ENCODE peak calls at places on chromosome 4, in five cellular contexts. S is H9, O is AG04450, A is psoas muscle, H is neural progenitor cell. P is an unnamed sample.

GRCh38 chr4:72505314-72505744 is 63.7 kb downstream of the ADAMTS3 start:
- DNase-seq in S (peak; percentile 66), O (peak; percentile 26), A (no peak), H (peak; percentile 66), P (peak; percentile 9)

GRCh38 chr4:99677161-99677560 is 19.5 kb upstream of the C4orf54 start:
- DNase-seq in S (no peak), O (no peak), A (no peak), H (no peak), P (no peak)

GRCh38 chr4:72314869-72315268 is 254.2 kb downstream of the ADAMTS3 start:
- DNase-seq in S (no peak), O (peak; percentile 33), A (no peak), H (no peak), P (no peak)

GRCh38 chr4:8257854-8258253 is 11.7 kb upstream of the HTRA3 start:
- DNase-seq in S (no peak), O (no peak), A (no peak), H (no peak), P (no peak)

GRCh38 chr4:112938461-112939058 is 110.9 kb upstream of the ANK2 start:
- DNase-seq in S (no peak), O (peak; percentile 1), A (no peak), H (peak; percentile 64), P (no peak)

GRCh38 chr4:684611-685010 is 4.3 kb downstream of the SLC49A3 start:
- DNase-seq in S (peak; percentile 33), O (no peak), A (no peak), H (no peak), P (no peak)

GRCh38 chr4:72112514-72113156 is 80.8 kb downstream of the NPFFR2 start:
- DNase-seq in S (no peak), O (peak; percentile 18), A (no peak), H (no peak), P (peak; percentile 96)

GRCh38 chr4:87204559-87204958 is 15.9 kb downstream of the KLHL8 start:
- DNase-seq in S (no peak), O (no peak), A (no peak), H (no peak), P (no peak)

GRCh38 chr4:183635737-183636136 is 23.2 kb downstream of the RWDD4 start:
- DNase-seq in S (no peak), O (no peak), A (no peak), H (no peak), P (no peak)

GRCh38 chr4:56768301-56768700 is 53.2 kb downstream of the SPINK2 start:
- DNase-seq in S (no peak), O (no peak), A (no peak), H (no peak), P (no peak)

GRCh38 chr4:98092833-98093439 is 50.3 kb downstream of the STPG2 start:
- DNase-seq in S (no peak), O (no peak), A (no peak), H (peak; percentile 35), P (no peak)

GRCh38 chr4:113365377-113365776 is 315.9 kb downstream of the ANK2 start:
- DNase-seq in S (no peak), O (no peak), A (no peak), H (no peak), P (no peak)

GRCh38 chr4:119580293-119580692 is 48.3 kb downstream of the PDE5A start:
- DNase-seq in S (no peak), O (no peak), A (no peak), H (no peak), P (no peak)

GRCh38 chr4:144338834-144339233 is 198.3 kb upstream of the GYPA start:
- DNase-seq in S (no peak), O (no peak), A (no peak), H (no peak), P (no peak)

GRCh38 chr4:11039494-11040142 is 355.1 kb upstream of the CLNK start:
- DNase-seq in S (no peak), O (no peak), A (no peak), H (no peak), P (no peak)

GRCh38 chr4:87270144-87270543 is 49.7 kb upstream of the KLHL8 start:
- DNase-seq in S (peak; percentile 28), O (peak; percentile 1), A (no peak), H (peak; percentile 59), P (no peak)

GRCh38 chr4:55079451-55080173 is 45.8 kb downstream of the KDR start:
- DNase-seq in S (no peak), O (no peak), A (no peak), H (no peak), P (no peak)

GRCh38 chr4:91282217-91282616 is 1021.5 kb upstream of the GRID2 start:
- DNase-seq in S (no peak), O (no peak), A (no peak), H (no peak), P (no peak)

GRCh38 chr4:66852843-66853242 is 692.5 kb downstream of the CENPC start:
- DNase-seq in S (no peak), O (no peak), A (no peak), H (no peak), P (no peak)

GRCh38 chr4:73257995-73258667 is 467 bp downstream of the ANKRD17 start:
- DNase-seq in S (peak; percentile 46), O (no peak), A (no peak), H (no peak), P (no peak)

GRCh38 chr4:33306131-33306530 is 2586.0 kb downstream of the PCDH7 start:
- DNase-seq in S (no peak), O (no peak), A (no peak), H (no peak), P (no peak)

GRCh38 chr4:8345946-8346814 is 76.6 kb downstream of the HTRA3 start:
- DNase-seq in S (peak; percentile 27), O (no peak), A (no peak), H (no peak), P (no peak)

GRCh38 chr4:184263461-184263860 is 45.8 kb upstream of the ENPP6 start:
- DNase-seq in S (no peak), O (no peak), A (no peak), H (no peak), P (no peak)

GRCh38 chr4:152106113-152106763 is 345.4 kb upstream of the GATB start:
- DNase-seq in S (no peak), O (peak; percentile 89), A (peak; percentile 74), H (no peak), P (peak; percentile 97)

GRCh38 chr4:141132689-141133145 is 552 bp downstream of the RNF150 start:
- DNase-seq in S (peak; percentile 46), O (no peak), A (no peak), H (peak; percentile 75), P (no peak)

GRCh38 chr4:154160925-154161324 is 330.7 kb downstream of the DCHS2 start:
- DNase-seq in S (no peak), O (no peak), A (no peak), H (no peak), P (no peak)

GRCh38 chr4:42152507-42153504 is at the start of gene BEND4:
- DNase-seq in S (peak; percentile 37), O (no peak), A (no peak), H (peak; percentile 16), P (no peak)

GRCh38 chr4:56400560-56400959 is 13.3 kb upstream of the AASDH start:
- DNase-seq in S (peak; percentile 43), O (no peak), A (no peak), H (no peak), P (no peak)

GRCh38 chr4:99723555-99724450 is 66.2 kb upstream of the C4orf54 start:
- DNase-seq in S (peak; percentile 31), O (peak; percentile 63), A (peak; percentile 88), H (no peak), P (peak; percentile 68)

GRCh38 chr4:123649644-123650356 is 253.2 kb downstream of the SPRY1 start:
- DNase-seq in S (peak; percentile 46), O (peak; percentile 58), A (peak; percentile 59), H (peak; percentile 38), P (no peak)

GRCh38 chr4:100938698-100939097 is 408.6 kb downstream of the PPP3CA start:
- DNase-seq in S (no peak), O (no peak), A (no peak), H (no peak), P (no peak)

GRCh38 chr4:32462944-32463343 is 1742.8 kb downstream of the PCDH7 start:
- DNase-seq in S (peak; percentile 32), O (no peak), A (no peak), H (peak; percentile 33), P (no peak)

GRCh38 chr4:69881173-69881773 is 21.3 kb upstream of the SULT1E1 start:
- DNase-seq in S (peak; percentile 26), O (peak; percentile 8), A (no peak), H (peak; percentile 63), P (no peak)

GRCh38 chr4:108829981-108830492 is 67.2 kb upstream of the ETNPPL start:
- DNase-seq in S (no peak), O (no peak), A (no peak), H (no peak), P (no peak)

P was measured in kidney epithelial cell.